ENCODE peak calls at places on chromosomes 16 and 17, in five cellular contexts. C is HCT116, Q is H1, H is SK-N-SH, G is GM12878. B is an unnamed sample.

GRCh38 chr17:5816491-5816890 is 232.2 kb upstream of the NLRP1 start:
- DNase-seq in C (no peak), Q (no peak), H (no peak), G (no peak), B (no peak)

GRCh38 chr16:76639685-76640289 is 362.6 kb downstream of the CNTNAP4 start:
- DNase-seq in G (no peak), C (no peak), Q (peak), H (peak), B (peak)

GRCh38 chr17:33381201-33381600 is 88.1 kb upstream of the ASIC2 start:
- DNase-seq in G (no peak), C (no peak), Q (no peak), H (no peak), B (no peak)

GRCh38 chr17:40025991-40026815 is 11.0 kb downstream of the CSF3 start:
- DNase-seq in C (no peak), Q (no peak), G (no peak), H (no peak), B (no peak)

GRCh38 chr16:12426122-12426521 is 377.6 kb downstream of the CPPED1 start:
- DNase-seq in H (peak), G (no peak), C (no peak), Q (no peak), B (no peak)

GRCh38 chr16:19354371-19354770 is 63.3 kb upstream of the TMC5 start:
- DNase-seq in H (no peak), C (no peak), Q (no peak), G (no peak), B (peak)

GRCh38 chr16:17213025-17213424 is 257.7 kb downstream of the XYLT1 start:
- DNase-seq in Q (no peak), G (no peak), H (no peak), C (no peak), B (no peak)

GRCh38 chr16:84061236-84061830 is 18.7 kb upstream of the SLC38A8 start:
- DNase-seq in C (no peak), H (no peak), Q (no peak), G (no peak), B (no peak)

GRCh38 chr17:72097144-72097543 is 23.7 kb upstream of the SOX9 start:
- DNase-seq in Q (no peak), H (no peak), G (no peak), C (no peak), B (no peak)

GRCh38 chr17:82443465-82444283 is 6.9 kb downstream of the CYBC1 start:
- DNase-seq in H (no peak), G (no peak), Q (no peak), C (no peak), B (no peak)

GRCh38 chr17:164536-165235 is 16.8 kb downstream of the DOC2B start:
- DNase-seq in Q (peak), C (no peak), G (no peak), H (peak), B (peak)

GRCh38 chr16:29994613-29995329 is 646 bp downstream of the HIRIP3 start:
- DNase-seq in C (no peak), G (no peak), Q (peak), H (peak), B (no peak)

GRCh38 chr17:43784068-43784467 is 3.8 kb downstream of the CFAP97D1 start:
- DNase-seq in C (no peak), G (no peak), Q (no peak), H (no peak), B (no peak)

GRCh38 chr17:19383681-19384470 is 3.1 kb downstream of the MFAP4 start:
- DNase-seq in Q (no peak), C (no peak), G (no peak), H (no peak), B (no peak)

GRCh38 chr17:15490634-15491261 is 23.3 kb upstream of the CDRT4 start:
- DNase-seq in H (no peak), C (peak), Q (peak), G (no peak), B (no peak)

GRCh38 chr16:85385463-85386331 is 227.4 kb upstream of the GSE1 start:
- DNase-seq in C (no peak), Q (peak), G (no peak), H (no peak), B (no peak)

GRCh38 chr17:40848583-40849235 is 18.3 kb downstream of the KRT12 start:
- DNase-seq in C (no peak), Q (no peak), G (no peak), H (no peak), B (no peak)

GRCh38 chr16:27928542-27928941 is 135.0 kb downstream of the GSG1L start:
- DNase-seq in G (no peak), Q (no peak), H (no peak), C (no peak), B (peak)

GRCh38 chr17:19410875-19411291 is at the start of gene RNF112:
- DNase-seq in C (no peak), H (peak), G (no peak), Q (no peak), B (no peak)

GRCh38 chr17:77311371-77311981 is 170.7 kb downstream of the SEC14L1 start:
- DNase-seq in G (no peak), Q (no peak), H (no peak), C (no peak), B (no peak)

GRCh38 chr16:68355447-68356248 is 44.8 kb downstream of the PRMT7 start:
- DNase-seq in H (peak), Q (peak), G (no peak), C (no peak), B (no peak)

GRCh38 chr17:48522031-48522593 is 8.7 kb downstream of the HOXB1 start:
- DNase-seq in Q (no peak), G (no peak), H (no peak), C (no peak), B (peak)

GRCh38 chr17:42608692-42609181 is 437 bp downstream of the RETREG3 start:
- DNase-seq in Q (no peak), C (no peak), H (no peak), G (no peak), B (no peak)

GRCh38 chr16:22139008-22139407 is 23.3 kb upstream of the SDR42E2 start:
- DNase-seq in G (no peak), H (no peak), C (no peak), Q (no peak), B (no peak)

GRCh38 chr17:73423806-73424205 is 112.0 kb upstream of the CDC42EP4 start:
- DNase-seq in H (no peak), C (no peak), G (no peak), Q (no peak), B (no peak)

GRCh38 chr17:4968916-4969550 is 1.4 kb upstream of the SPAG7 start:
- DNase-seq in H (peak), G (no peak), Q (no peak), C (no peak), B (no peak)

GRCh38 chr17:81514735-81515529 is 2.3 kb upstream of the ACTG1 start:
- DNase-seq in Q (peak), G (no peak), H (peak), C (peak), B (peak)

GRCh38 chr17:72476575-72476986 is 355.8 kb downstream of the SOX9 start:
- DNase-seq in C (no peak), H (no peak), G (no peak), Q (peak), B (no peak)

GRCh38 chr16:87724490-87725291 is 41.1 kb downstream of the KLHDC4 start:
- DNase-seq in C (no peak), H (no peak), G (peak), Q (no peak), B (no peak)

GRCh38 chr17:65598711-65599110 is 37.3 kb upstream of the AXIN2 start:
- DNase-seq in Q (no peak), H (no peak), C (no peak), G (no peak), B (no peak)

GRCh38 chr17:79614248-79614647 is 3.4 kb upstream of the RBFOX3 start:
- DNase-seq in H (no peak), G (no peak), Q (no peak), C (no peak), B (no peak)

GRCh38 chr16:80585764-80586163 is 45.0 kb downstream of the DYNLRB2 start:
- DNase-seq in C (no peak), G (no peak), H (no peak), Q (no peak), B (no peak)

GRCh38 chr16:649646-650045 is 481 bp downstream of the WDR90 start:
- DNase-seq in C (no peak), Q (no peak), G (no peak), H (peak), B (no peak)

GRCh38 chr17:58694302-58694701 is 1.9 kb downstream of the RAD51C start:
- DNase-seq in H (no peak), C (no peak), G (no peak), Q (no peak), B (no peak)

GRCh38 chr16:3474136-3474779 is 21.0 kb downstream of the C16orf90 start:
- DNase-seq in Q (no peak), H (peak), G (no peak), C (no peak), B (no peak)
- TF ChIP-seq JUND in Q (no peak), H (no peak), G (no peak), C (no peak), B (no peak)

DNA sequence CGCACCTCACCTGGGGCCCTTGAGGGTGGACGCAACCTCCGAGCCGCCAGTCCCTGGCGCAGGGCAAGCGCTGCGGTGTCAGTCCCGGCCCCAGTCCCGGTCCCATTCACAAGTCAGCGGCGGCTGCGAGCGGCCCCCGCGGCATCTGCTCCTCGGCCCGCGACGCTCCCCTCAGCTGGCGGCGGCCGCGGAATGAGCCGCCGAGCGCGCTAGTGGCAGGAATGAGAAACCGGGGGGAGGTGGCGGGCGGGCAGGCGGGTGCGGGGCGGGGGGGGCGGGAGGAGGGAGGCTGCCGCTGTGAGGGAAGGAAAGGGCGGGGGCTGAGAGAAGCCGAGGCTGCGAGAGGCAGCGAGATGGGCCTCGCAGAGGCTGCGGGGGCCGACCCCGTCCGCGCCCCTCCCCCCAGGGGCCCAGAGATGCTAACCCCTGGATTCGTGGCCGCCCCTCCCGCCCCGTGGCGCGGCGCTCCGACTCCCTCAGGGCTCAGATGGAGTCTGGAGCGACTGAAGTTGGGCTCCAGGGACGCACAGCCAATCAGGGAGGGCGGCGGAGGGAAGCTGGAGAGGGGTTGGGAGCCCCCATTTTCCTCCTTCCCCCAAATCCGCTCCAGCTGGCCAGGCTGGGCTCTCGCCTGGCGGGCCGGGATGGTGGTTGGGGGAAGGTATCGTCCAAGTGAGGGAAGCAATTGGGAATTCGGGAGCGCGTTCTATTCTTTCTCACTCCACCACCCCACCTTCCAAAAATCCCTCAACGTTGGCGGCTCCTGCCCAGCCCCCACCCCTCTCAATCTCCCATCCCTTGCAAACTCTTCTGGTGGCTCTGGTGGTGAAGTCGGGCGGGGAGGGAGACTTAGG is at the start of gene CDH11:
- DNase-seq in G (no peak), C (no peak), Q (peak), H (peak), B (no peak)
- TF ChIP-seq JUND in G (no peak), C (no peak), Q (no peak), H (no peak), B (no peak)

DNA sequence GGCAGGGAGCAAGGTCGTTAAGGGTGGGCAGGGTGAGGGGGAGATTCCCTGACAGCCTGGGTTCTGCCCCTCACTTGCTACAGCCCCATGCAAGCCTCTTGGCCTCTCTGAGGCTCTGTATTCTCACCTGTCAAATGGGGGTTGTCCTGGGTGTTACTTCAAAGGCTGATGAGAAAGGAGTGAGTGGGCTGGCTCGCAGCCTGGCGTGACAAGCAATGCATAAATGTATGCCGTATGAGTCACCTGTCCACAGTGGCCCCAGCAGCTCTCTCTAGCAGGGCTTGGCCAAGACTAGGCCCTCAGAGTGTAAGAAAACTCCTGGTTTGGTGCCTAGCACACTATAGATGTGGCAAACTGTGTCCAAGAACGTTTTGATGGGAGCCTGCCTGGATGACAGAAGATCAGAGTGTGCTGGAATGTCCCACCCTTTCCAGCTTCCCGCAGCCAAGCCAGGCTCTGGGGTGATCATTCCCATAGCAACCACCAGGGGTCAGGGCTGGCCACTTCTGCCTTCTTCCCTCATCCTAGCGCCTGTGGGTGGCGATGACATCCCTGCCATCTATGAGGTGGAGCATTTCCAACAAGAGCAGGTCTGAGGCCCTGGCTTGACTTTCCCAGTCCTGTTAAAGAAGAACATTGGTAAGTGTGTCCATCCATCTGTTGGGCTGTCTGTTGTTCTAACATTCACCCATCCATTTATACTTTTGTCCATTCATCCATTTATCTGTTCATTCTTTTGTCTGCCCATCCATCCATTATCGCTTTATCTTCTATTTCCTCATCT is 37.2 kb upstream of the ADGRG1 start:
- DNase-seq in G (no peak), Q (peak), C (peak), H (peak), B (peak)
- TF ChIP-seq JUND in G (no peak), Q (no peak), C (peak), H (peak), B (no peak)

DNA sequence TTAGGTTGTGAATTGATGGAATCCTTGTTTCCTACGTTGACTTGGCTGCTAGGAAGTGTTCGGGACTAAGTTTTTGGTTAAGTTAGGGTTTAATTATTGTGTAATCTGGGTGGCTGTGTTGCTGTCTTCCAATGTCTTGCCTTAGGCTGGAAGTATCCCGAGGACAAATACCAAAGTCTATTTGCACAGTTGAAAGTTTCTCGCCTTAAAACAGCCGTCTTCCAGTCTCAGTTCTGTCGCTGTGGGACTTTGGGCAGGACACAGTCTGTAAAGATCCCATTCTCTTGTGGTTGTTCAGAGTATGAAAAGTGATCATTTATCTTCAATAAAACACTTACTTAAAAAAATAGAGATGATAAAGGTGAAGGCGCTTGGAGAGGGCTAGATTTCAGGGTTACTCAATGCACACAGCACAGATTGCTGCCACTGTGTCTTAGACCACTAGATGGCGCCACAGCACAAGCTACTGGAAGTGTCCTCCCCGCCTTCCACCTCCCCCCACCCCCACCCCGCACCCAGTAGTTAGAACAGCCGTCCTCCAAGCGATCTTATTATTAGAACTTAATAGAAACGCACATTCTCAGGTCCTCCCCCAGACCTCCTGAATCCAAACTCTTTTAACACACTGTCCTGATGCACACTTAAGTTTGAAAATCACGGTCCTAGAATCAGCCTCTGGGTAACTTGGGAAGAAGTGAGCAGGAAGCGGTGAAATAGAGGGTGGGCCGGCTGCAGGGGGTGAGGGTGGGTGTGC is 45.8 kb downstream of the AKAP1 start:
- DNase-seq in G (peak), C (peak), H (peak), Q (peak), B (peak)
- TF ChIP-seq JUND in G (no peak), C (no peak), H (no peak), Q (no peak), B (no peak)

GRCh38 chr16:56657555-56658430 is at the start of gene MT1F:
- DNase-seq in C (peak), G (no peak), Q (peak), H (peak), B (peak)
- TF ChIP-seq JUND in C (no peak), G (no peak), Q (no peak), H (no peak), B (no peak)

DNA sequence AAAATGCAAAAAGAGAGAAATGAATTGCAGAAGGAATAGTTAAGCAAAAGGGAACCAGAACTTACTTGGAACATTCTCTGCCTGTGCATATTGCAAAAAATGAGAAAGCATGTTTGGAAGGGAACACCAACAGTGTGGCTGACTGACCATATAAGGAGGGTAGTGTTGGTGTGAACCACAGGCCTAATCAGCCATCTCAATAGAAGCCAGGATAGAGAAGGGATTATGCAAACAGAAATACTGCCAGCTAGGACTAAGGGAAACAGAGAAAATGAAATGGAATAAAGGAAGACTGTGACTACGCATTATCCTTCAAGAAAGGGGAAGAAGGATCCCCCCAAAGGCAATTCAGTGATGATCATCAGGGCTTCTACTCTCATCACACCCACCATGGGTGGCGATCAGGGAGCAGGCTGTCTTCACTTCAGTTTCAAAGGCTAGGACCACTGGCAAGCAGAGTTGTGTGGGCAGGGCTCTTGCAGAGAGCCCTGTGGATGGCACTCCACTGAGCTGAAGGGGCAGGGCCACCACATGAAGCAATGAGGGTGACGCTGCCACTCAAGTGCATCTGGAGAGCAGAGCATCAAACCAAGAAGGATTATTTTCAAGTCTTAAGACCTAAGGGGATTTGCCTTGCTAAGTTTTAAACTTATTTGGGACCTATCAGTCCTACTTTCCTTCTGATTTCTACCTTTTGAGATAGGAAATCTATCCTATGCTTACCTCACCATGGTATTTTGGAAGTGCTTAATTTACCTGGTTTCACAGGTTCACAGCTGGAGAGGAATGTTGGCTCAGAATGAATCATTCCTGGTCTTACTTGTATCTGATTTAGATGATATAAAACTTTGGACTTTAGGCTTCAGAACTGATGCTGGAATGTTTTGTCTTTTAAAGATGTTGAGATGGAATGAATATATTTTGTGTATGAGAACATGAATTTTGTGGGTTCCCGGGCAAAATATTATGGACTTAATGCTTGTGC is 140.6 kb downstream of the SSH2 start:
- DNase-seq in C (no peak), H (no peak), Q (no peak), G (no peak), B (no peak)
- TF ChIP-seq JUND in C (no peak), H (no peak), Q (no peak), G (no peak), B (no peak)

GRCh38 chr17:7523033-7523432 is 25.8 kb upstream of the TNFSF12 start:
- DNase-seq in H (no peak), G (no peak), Q (peak), C (peak), B (no peak)
- TF ChIP-seq JUND in H (no peak), G (no peak), Q (no peak), C (no peak), B (no peak)